ENCODE peak calls at places on chromosomes 3 and 15, in nine cellular contexts. One of them, this sample, is unnamed.

GRCh38 chr15:71662306-71662705 is 148.0 kb upstream of the NR2E3 start:
- DNase-seq in AG04449: no peak
- DNase-seq in colonic mucosa: no peak
- DNase-seq in T47D: no peak
- DNase-seq in activated T-cell treated with anti-CD3 and anti-CD28 coated beads, Interleukin-2, amount 50 U/mL, for 1 hour: no peak
- DNase-seq in hippocampal formation: no peak
- DNase-seq in HFF-Myc: no peak
- DNase-seq in NCI-H2081: peak; percentile 26
- DNase-seq in glutamatergic neuron: no peak
- DNase-seq in this sample: no peak

GRCh38 chr15:60392986-60393811 is 4.6 kb downstream of the ANXA2 start:
- DNase-seq in HFF-Myc: peak; percentile 99
- DNase-seq in AG04449: peak; percentile 78
- DNase-seq in T47D: no peak
- DNase-seq in colonic mucosa: peak; percentile 85
- DNase-seq in NCI-H2081: peak; percentile 54
- DNase-seq in activated T-cell treated with anti-CD3 and anti-CD28 coated beads, Interleukin-2, amount 50 U/mL, for 1 hour: no peak
- DNase-seq in hippocampal formation: no peak
- DNase-seq in glutamatergic neuron: peak; percentile 31
- DNase-seq in this sample: peak; percentile 35

GRCh38 chr3:186458306-186459107 is 85.7 kb downstream of the CRYGS start:
- DNase-seq in NCI-H2081: no peak
- DNase-seq in AG04449: no peak
- DNase-seq in T47D: no peak
- DNase-seq in activated T-cell treated with anti-CD3 and anti-CD28 coated beads, Interleukin-2, amount 50 U/mL, for 1 hour: no peak
- DNase-seq in hippocampal formation: no peak
- DNase-seq in HFF-Myc: no peak
- DNase-seq in colonic mucosa: no peak
- DNase-seq in glutamatergic neuron: no peak
- DNase-seq in this sample: no peak

GRCh38 chr3:186452517-186452916 is 90.5 kb upstream of the DGKG start:
- DNase-seq in AG04449: peak; percentile 41
- DNase-seq in activated T-cell treated with anti-CD3 and anti-CD28 coated beads, Interleukin-2, amount 50 U/mL, for 1 hour: no peak
- DNase-seq in glutamatergic neuron: no peak
- DNase-seq in NCI-H2081: no peak
- DNase-seq in T47D: no peak
- DNase-seq in colonic mucosa: no peak
- DNase-seq in hippocampal formation: no peak
- DNase-seq in HFF-Myc: peak; percentile 44
- DNase-seq in this sample: no peak

GRCh38 chr15:92683511-92683834 is 27.9 kb upstream of the FAM174B start:
- DNase-seq in activated T-cell treated with anti-CD3 and anti-CD28 coated beads, Interleukin-2, amount 50 U/mL, for 1 hour: no peak
- DNase-seq in hippocampal formation: peak; percentile 47
- DNase-seq in T47D: peak; percentile 29
- DNase-seq in colonic mucosa: peak; percentile 35
- DNase-seq in HFF-Myc: no peak
- DNase-seq in NCI-H2081: peak; percentile 69
- DNase-seq in AG04449: no peak
- DNase-seq in glutamatergic neuron: peak; percentile 62
- DNase-seq in this sample: no peak

GRCh38 chr3:161700998-161701397 is 204.4 kb downstream of the OTOL1 start:
- DNase-seq in HFF-Myc: no peak
- DNase-seq in AG04449: no peak
- DNase-seq in activated T-cell treated with anti-CD3 and anti-CD28 coated beads, Interleukin-2, amount 50 U/mL, for 1 hour: no peak
- DNase-seq in NCI-H2081: no peak
- DNase-seq in glutamatergic neuron: no peak
- DNase-seq in colonic mucosa: no peak
- DNase-seq in hippocampal formation: no peak
- DNase-seq in T47D: no peak
- DNase-seq in this sample: no peak

GRCh38 chr15:72970965-72971746 is 81.1 kb upstream of the NEO1 start:
- DNase-seq in T47D: no peak
- DNase-seq in colonic mucosa: no peak
- DNase-seq in glutamatergic neuron: no peak
- DNase-seq in NCI-H2081: no peak
- DNase-seq in activated T-cell treated with anti-CD3 and anti-CD28 coated beads, Interleukin-2, amount 50 U/mL, for 1 hour: no peak
- DNase-seq in hippocampal formation: no peak
- DNase-seq in HFF-Myc: no peak
- DNase-seq in AG04449: no peak
- DNase-seq in this sample: no peak

GRCh38 chr3:128317698-128318231 is 148.9 kb downstream of the DNAJB8 start:
- DNase-seq in HFF-Myc: no peak
- DNase-seq in colonic mucosa: peak; percentile 16
- DNase-seq in T47D: no peak
- DNase-seq in NCI-H2081: no peak
- DNase-seq in glutamatergic neuron: peak; percentile 53
- DNase-seq in hippocampal formation: no peak
- DNase-seq in activated T-cell treated with anti-CD3 and anti-CD28 coated beads, Interleukin-2, amount 50 U/mL, for 1 hour: no peak
- DNase-seq in AG04449: no peak
- DNase-seq in this sample: no peak

GRCh38 chr3:189276481-189277190 is 104.9 kb downstream of the TPRG1 start:
- DNase-seq in AG04449: peak; percentile 85
- DNase-seq in NCI-H2081: peak; percentile 24
- DNase-seq in glutamatergic neuron: no peak
- DNase-seq in hippocampal formation: no peak
- DNase-seq in T47D: no peak
- DNase-seq in HFF-Myc: no peak
- DNase-seq in activated T-cell treated with anti-CD3 and anti-CD28 coated beads, Interleukin-2, amount 50 U/mL, for 1 hour: no peak
- DNase-seq in colonic mucosa: no peak
- DNase-seq in this sample: no peak

GRCh38 chr15:49610166-49610918 is 10.3 kb downstream of the FAM227B start:
- DNase-seq in HFF-Myc: no peak
- DNase-seq in glutamatergic neuron: no peak
- DNase-seq in colonic mucosa: no peak
- DNase-seq in AG04449: no peak
- DNase-seq in hippocampal formation: no peak
- DNase-seq in NCI-H2081: no peak
- DNase-seq in activated T-cell treated with anti-CD3 and anti-CD28 coated beads, Interleukin-2, amount 50 U/mL, for 1 hour: no peak
- DNase-seq in T47D: no peak
- DNase-seq in this sample: no peak

GRCh38 chr3:11282250-11283125 is 10.3 kb downstream of the ATG7 start:
- DNase-seq in glutamatergic neuron: no peak
- DNase-seq in NCI-H2081: no peak
- DNase-seq in colonic mucosa: peak; percentile 37
- DNase-seq in AG04449: no peak
- DNase-seq in T47D: no peak
- DNase-seq in activated T-cell treated with anti-CD3 and anti-CD28 coated beads, Interleukin-2, amount 50 U/mL, for 1 hour: no peak
- DNase-seq in hippocampal formation: peak; percentile 74
- DNase-seq in HFF-Myc: peak; percentile 72
- DNase-seq in this sample: no peak

GRCh38 chr3:124174910-124175874 is 183.3 kb upstream of the ROPN1 start:
- DNase-seq in colonic mucosa: no peak
- DNase-seq in activated T-cell treated with anti-CD3 and anti-CD28 coated beads, Interleukin-2, amount 50 U/mL, for 1 hour: no peak
- DNase-seq in hippocampal formation: no peak
- DNase-seq in AG04449: no peak
- DNase-seq in NCI-H2081: peak; percentile 46
- DNase-seq in T47D: no peak
- DNase-seq in HFF-Myc: no peak
- DNase-seq in glutamatergic neuron: no peak
- DNase-seq in this sample: no peak

GRCh38 chr3:9279959-9280358 is 30.5 kb upstream of the SRGAP3 start:
- DNase-seq in hippocampal formation: peak; percentile 17
- DNase-seq in HFF-Myc: peak; percentile 51
- DNase-seq in activated T-cell treated with anti-CD3 and anti-CD28 coated beads, Interleukin-2, amount 50 U/mL, for 1 hour: no peak
- DNase-seq in glutamatergic neuron: no peak
- DNase-seq in T47D: no peak
- DNase-seq in colonic mucosa: no peak
- DNase-seq in AG04449: no peak
- DNase-seq in NCI-H2081: no peak
- DNase-seq in this sample: no peak

GRCh38 chr3:101828289-101828688 is 21.0 kb upstream of the NFKBIZ start:
- DNase-seq in NCI-H2081: no peak
- DNase-seq in HFF-Myc: no peak
- DNase-seq in AG04449: no peak
- DNase-seq in hippocampal formation: no peak
- DNase-seq in colonic mucosa: no peak
- DNase-seq in activated T-cell treated with anti-CD3 and anti-CD28 coated beads, Interleukin-2, amount 50 U/mL, for 1 hour: no peak
- DNase-seq in glutamatergic neuron: no peak
- DNase-seq in T47D: no peak
- DNase-seq in this sample: no peak

GRCh38 chr3:48267782-48268181 is 26.9 kb downstream of the ZNF589 start:
- DNase-seq in HFF-Myc: no peak
- DNase-seq in NCI-H2081: no peak
- DNase-seq in colonic mucosa: peak; percentile 52
- DNase-seq in hippocampal formation: no peak
- DNase-seq in activated T-cell treated with anti-CD3 and anti-CD28 coated beads, Interleukin-2, amount 50 U/mL, for 1 hour: no peak
- DNase-seq in AG04449: no peak
- DNase-seq in glutamatergic neuron: no peak
- DNase-seq in T47D: no peak
- DNase-seq in this sample: no peak

GRCh38 chr15:34240537-34240936 is 15.7 kb downstream of the EMC4 start:
- DNase-seq in AG04449: no peak
- DNase-seq in glutamatergic neuron: no peak
- DNase-seq in activated T-cell treated with anti-CD3 and anti-CD28 coated beads, Interleukin-2, amount 50 U/mL, for 1 hour: no peak
- DNase-seq in T47D: no peak
- DNase-seq in hippocampal formation: no peak
- DNase-seq in NCI-H2081: no peak
- DNase-seq in HFF-Myc: no peak
- DNase-seq in colonic mucosa: no peak
- DNase-seq in this sample: no peak

GRCh38 chr15:69150336-69150735 is 10.1 kb upstream of the GLCE start:
- DNase-seq in glutamatergic neuron: no peak
- DNase-seq in HFF-Myc: no peak
- DNase-seq in T47D: no peak
- DNase-seq in AG04449: no peak
- DNase-seq in colonic mucosa: no peak
- DNase-seq in activated T-cell treated with anti-CD3 and anti-CD28 coated beads, Interleukin-2, amount 50 U/mL, for 1 hour: no peak
- DNase-seq in NCI-H2081: no peak
- DNase-seq in hippocampal formation: no peak
- DNase-seq in this sample: no peak

GRCh38 chr15:47374222-47374621 is 343.1 kb upstream of the SEMA6D start:
- DNase-seq in NCI-H2081: no peak
- DNase-seq in hippocampal formation: no peak
- DNase-seq in T47D: peak; percentile 29
- DNase-seq in colonic mucosa: no peak
- DNase-seq in HFF-Myc: no peak
- DNase-seq in activated T-cell treated with anti-CD3 and anti-CD28 coated beads, Interleukin-2, amount 50 U/mL, for 1 hour: no peak
- DNase-seq in AG04449: no peak
- DNase-seq in glutamatergic neuron: no peak
- DNase-seq in this sample: no peak

GRCh38 chr3:32797776-32798175 is 20.0 kb upstream of the TRIM71 start:
- DNase-seq in hippocampal formation: no peak
- DNase-seq in activated T-cell treated with anti-CD3 and anti-CD28 coated beads, Interleukin-2, amount 50 U/mL, for 1 hour: no peak
- DNase-seq in AG04449: no peak
- DNase-seq in glutamatergic neuron: no peak
- DNase-seq in HFF-Myc: no peak
- DNase-seq in NCI-H2081: no peak
- DNase-seq in colonic mucosa: no peak
- DNase-seq in T47D: no peak
- DNase-seq in this sample: no peak

GRCh38 chr15:94387442-94387841 is 156.1 kb downstream of the MCTP2 start:
- DNase-seq in glutamatergic neuron: no peak
- DNase-seq in hippocampal formation: no peak
- DNase-seq in activated T-cell treated with anti-CD3 and anti-CD28 coated beads, Interleukin-2, amount 50 U/mL, for 1 hour: no peak
- DNase-seq in AG04449: no peak
- DNase-seq in colonic mucosa: no peak
- DNase-seq in NCI-H2081: no peak
- DNase-seq in HFF-Myc: no peak
- DNase-seq in T47D: no peak
- DNase-seq in this sample: no peak

GRCh38 chr3:158713094-158713499 is 19.2 kb downstream of the RARRES1 start:
- DNase-seq in activated T-cell treated with anti-CD3 and anti-CD28 coated beads, Interleukin-2, amount 50 U/mL, for 1 hour: no peak
- DNase-seq in glutamatergic neuron: no peak
- DNase-seq in AG04449: no peak
- DNase-seq in NCI-H2081: no peak
- DNase-seq in HFF-Myc: no peak
- DNase-seq in colonic mucosa: peak; percentile 72
- DNase-seq in T47D: no peak
- DNase-seq in hippocampal formation: peak; percentile 27
- DNase-seq in this sample: no peak

GRCh38 chr3:16837602-16838001 is 47.2 kb upstream of the PLCL2 start:
- DNase-seq in AG04449: no peak
- DNase-seq in HFF-Myc: no peak
- DNase-seq in T47D: no peak
- DNase-seq in hippocampal formation: no peak
- DNase-seq in glutamatergic neuron: no peak
- DNase-seq in colonic mucosa: no peak
- DNase-seq in activated T-cell treated with anti-CD3 and anti-CD28 coated beads, Interleukin-2, amount 50 U/mL, for 1 hour: no peak
- DNase-seq in NCI-H2081: no peak
- DNase-seq in this sample: no peak

GRCh38 chr3:127914584-127914983 is 448 bp upstream of the KBTBD12 start:
- DNase-seq in T47D: no peak
- DNase-seq in activated T-cell treated with anti-CD3 and anti-CD28 coated beads, Interleukin-2, amount 50 U/mL, for 1 hour: no peak
- DNase-seq in colonic mucosa: no peak
- DNase-seq in NCI-H2081: no peak
- DNase-seq in hippocampal formation: no peak
- DNase-seq in glutamatergic neuron: no peak
- DNase-seq in HFF-Myc: no peak
- DNase-seq in AG04449: no peak
- DNase-seq in this sample: no peak

GRCh38 chr15:45402162-45402954 is 24.0 kb upstream of the GATM start:
- DNase-seq in T47D: peak; percentile 98
- DNase-seq in activated T-cell treated with anti-CD3 and anti-CD28 coated beads, Interleukin-2, amount 50 U/mL, for 1 hour: peak; percentile 95
- DNase-seq in HFF-Myc: peak; percentile 97
- DNase-seq in AG04449: peak; percentile 93
- DNase-seq in colonic mucosa: peak; percentile 97
- DNase-seq in hippocampal formation: peak; percentile 95
- DNase-seq in NCI-H2081: peak; percentile 98
- DNase-seq in glutamatergic neuron: peak; percentile 97
- DNase-seq in this sample: peak; percentile 91

GRCh38 chr3:197525706-197526105 is 30.1 kb downstream of the BDH1 start:
- DNase-seq in glutamatergic neuron: no peak
- DNase-seq in AG04449: no peak
- DNase-seq in T47D: no peak
- DNase-seq in HFF-Myc: no peak
- DNase-seq in NCI-H2081: no peak
- DNase-seq in colonic mucosa: no peak
- DNase-seq in activated T-cell treated with anti-CD3 and anti-CD28 coated beads, Interleukin-2, amount 50 U/mL, for 1 hour: no peak
- DNase-seq in hippocampal formation: no peak
- DNase-seq in this sample: no peak

GRCh38 chr3:177802151-177802900 is 605.0 kb upstream of the TBL1XR1 start:
- DNase-seq in activated T-cell treated with anti-CD3 and anti-CD28 coated beads, Interleukin-2, amount 50 U/mL, for 1 hour: no peak
- DNase-seq in HFF-Myc: no peak
- DNase-seq in glutamatergic neuron: no peak
- DNase-seq in NCI-H2081: no peak
- DNase-seq in hippocampal formation: no peak
- DNase-seq in colonic mucosa: no peak
- DNase-seq in T47D: no peak
- DNase-seq in AG04449: no peak
- DNase-seq in this sample: no peak

GRCh38 chr3:194225988-194226663 is 90.2 kb downstream of the HES1 start:
- DNase-seq in colonic mucosa: no peak
- DNase-seq in activated T-cell treated with anti-CD3 and anti-CD28 coated beads, Interleukin-2, amount 50 U/mL, for 1 hour: no peak
- DNase-seq in AG04449: no peak
- DNase-seq in NCI-H2081: no peak
- DNase-seq in HFF-Myc: no peak
- DNase-seq in T47D: no peak
- DNase-seq in hippocampal formation: no peak
- DNase-seq in glutamatergic neuron: no peak
- DNase-seq in this sample: no peak